ENCODE peak calls at places on chromosomes 13 and 19, in nine cellular contexts. One of them, this sample, is unnamed.

GRCh38 chr13:60226507-60226906 is 62.8 kb upstream of the DIAPH3 start:
- DNase-seq in stimulated activated CD8-positive, alpha-beta memory T cell treated with anti-CD3 and anti-CD28 coated beads, Interleukin-7, amount 100 ng/mL, for 24 hours: no peak
- DNase-seq in fibroblast of the aortic adventitia: peak; percentile 25
- DNase-seq in GDM1: no peak
- DNase-seq in glutamatergic neuron: peak; percentile 40
- DNase-seq in ELR: peak; percentile 34
- DNase-seq in kidney tubule cell: peak; percentile 42
- DNase-seq in cerebellar cortex: peak; percentile 16
- DNase-seq in activated T-helper 1 cell treated with Interleukin-2 at 50 U/mL for 16 hours: no peak
- DNase-seq in this sample: peak; percentile 9

GRCh38 chr13:48448963-48449614 is 36.2 kb upstream of the LPAR6 start:
- DNase-seq in stimulated activated CD8-positive, alpha-beta memory T cell treated with anti-CD3 and anti-CD28 coated beads, Interleukin-7, amount 100 ng/mL, for 24 hours: no peak
- DNase-seq in fibroblast of the aortic adventitia: peak; percentile 87
- DNase-seq in GDM1: no peak
- DNase-seq in glutamatergic neuron: no peak
- DNase-seq in ELR: peak; percentile 81
- DNase-seq in kidney tubule cell: no peak
- DNase-seq in cerebellar cortex: no peak
- DNase-seq in activated T-helper 1 cell treated with Interleukin-2 at 50 U/mL for 16 hours: no peak
- DNase-seq in this sample: no peak

GRCh38 chr13:110348309-110348625 is 41.2 kb downstream of the COL4A2 start:
- DNase-seq in stimulated activated CD8-positive, alpha-beta memory T cell treated with anti-CD3 and anti-CD28 coated beads, Interleukin-7, amount 100 ng/mL, for 24 hours: no peak
- DNase-seq in fibroblast of the aortic adventitia: no peak
- DNase-seq in GDM1: no peak
- DNase-seq in glutamatergic neuron: no peak
- DNase-seq in ELR: no peak
- DNase-seq in kidney tubule cell: no peak
- DNase-seq in cerebellar cortex: no peak
- DNase-seq in activated T-helper 1 cell treated with Interleukin-2 at 50 U/mL for 16 hours: no peak
- DNase-seq in this sample: no peak

GRCh38 chr19:48444933-48445194 is 919 bp upstream of the GRWD1 start:
- DNase-seq in stimulated activated CD8-positive, alpha-beta memory T cell treated with anti-CD3 and anti-CD28 coated beads, Interleukin-7, amount 100 ng/mL, for 24 hours: no peak
- DNase-seq in fibroblast of the aortic adventitia: no peak
- DNase-seq in GDM1: no peak
- DNase-seq in glutamatergic neuron: no peak
- DNase-seq in ELR: no peak
- DNase-seq in kidney tubule cell: no peak
- DNase-seq in cerebellar cortex: no peak
- DNase-seq in activated T-helper 1 cell treated with Interleukin-2 at 50 U/mL for 16 hours: no peak
- DNase-seq in this sample: no peak

GRCh38 chr19:7260161-7260560 is 34.1 kb downstream of the INSR start:
- DNase-seq in stimulated activated CD8-positive, alpha-beta memory T cell treated with anti-CD3 and anti-CD28 coated beads, Interleukin-7, amount 100 ng/mL, for 24 hours: no peak
- DNase-seq in fibroblast of the aortic adventitia: no peak
- DNase-seq in GDM1: no peak
- DNase-seq in glutamatergic neuron: no peak
- DNase-seq in ELR: no peak
- DNase-seq in kidney tubule cell: no peak
- DNase-seq in cerebellar cortex: no peak
- DNase-seq in activated T-helper 1 cell treated with Interleukin-2 at 50 U/mL for 16 hours: no peak
- DNase-seq in this sample: no peak

GRCh38 chr13:98909016-98909415 is 68.8 kb downstream of the DOCK9 start:
- DNase-seq in stimulated activated CD8-positive, alpha-beta memory T cell treated with anti-CD3 and anti-CD28 coated beads, Interleukin-7, amount 100 ng/mL, for 24 hours: no peak
- DNase-seq in fibroblast of the aortic adventitia: peak; percentile 18
- DNase-seq in GDM1: no peak
- DNase-seq in glutamatergic neuron: no peak
- DNase-seq in ELR: peak; percentile 82
- DNase-seq in kidney tubule cell: peak; percentile 42
- DNase-seq in cerebellar cortex: no peak
- DNase-seq in activated T-helper 1 cell treated with Interleukin-2 at 50 U/mL for 16 hours: no peak
- DNase-seq in this sample: no peak

GRCh38 chr13:113732961-113733950 is 25.8 kb upstream of the TMEM255B start:
- DNase-seq in stimulated activated CD8-positive, alpha-beta memory T cell treated with anti-CD3 and anti-CD28 coated beads, Interleukin-7, amount 100 ng/mL, for 24 hours: no peak
- DNase-seq in fibroblast of the aortic adventitia: no peak
- DNase-seq in GDM1: no peak
- DNase-seq in glutamatergic neuron: no peak
- DNase-seq in ELR: no peak
- DNase-seq in kidney tubule cell: no peak
- DNase-seq in cerebellar cortex: no peak
- DNase-seq in activated T-helper 1 cell treated with Interleukin-2 at 50 U/mL for 16 hours: no peak
- DNase-seq in this sample: no peak

GRCh38 chr13:72970956-72971355 is 87.8 kb upstream of the KLF5 start:
- DNase-seq in stimulated activated CD8-positive, alpha-beta memory T cell treated with anti-CD3 and anti-CD28 coated beads, Interleukin-7, amount 100 ng/mL, for 24 hours: no peak
- DNase-seq in fibroblast of the aortic adventitia: peak; percentile 17
- DNase-seq in GDM1: no peak
- DNase-seq in glutamatergic neuron: no peak
- DNase-seq in ELR: peak; percentile 59
- DNase-seq in kidney tubule cell: no peak
- DNase-seq in cerebellar cortex: no peak
- DNase-seq in activated T-helper 1 cell treated with Interleukin-2 at 50 U/mL for 16 hours: no peak
- DNase-seq in this sample: no peak